ENCODE peak calls at places on chromosomes 1 and 21, in five cellular contexts. T is HCT116, S is GM12891, P is endothelial cell of umbilical vein, A is stomach. Z is an unnamed sample.
A peak's percentile ranks its signal among the peaks of the same experiment; 100 is the strongest.

GRCh38 chr1:232306269-232306911 is 323.5 kb downstream of the SIPA1L2 start:
- DNase-seq in S (no peak), A (peak; percentile 76), T (no peak), P (peak; percentile 77), Z (no peak)

GRCh38 chr1:213457097-213457680 is 406.1 kb downstream of the RPS6KC1 start:
- DNase-seq in T (no peak), A (no peak), S (no peak), P (no peak), Z (no peak)

GRCh38 chr1:228059536-228060457 is 22.7 kb upstream of the ARF1 start:
- DNase-seq in P (peak; percentile 23), T (peak; percentile 61), A (peak; percentile 100), S (peak; percentile 52), Z (no peak)

GRCh38 chr1:72892461-72892860 is 610.1 kb upstream of the NEGR1 start:
- DNase-seq in P (no peak), S (no peak), T (no peak), A (no peak), Z (no peak)

GRCh38 chr21:43909736-43910455 is 44.9 kb downstream of the AGPAT3 start:
- DNase-seq in P (no peak), T (no peak), S (no peak), A (no peak), Z (no peak)

GRCh38 chr1:3495776-3496745 is 41.6 kb downstream of the ARHGEF16 start:
- DNase-seq in P (peak; percentile 25), S (no peak), T (no peak), A (no peak), Z (no peak)

GRCh38 chr1:84163123-84164038 is 19.3 kb downstream of the PRKACB start:
- DNase-seq in P (no peak), S (no peak), T (no peak), A (no peak), Z (no peak)

GRCh38 chr1:24126023-24126671 is 14.2 kb upstream of the MYOM3 start:
- DNase-seq in P (peak; percentile 14), S (no peak), T (no peak), A (no peak), Z (no peak)

GRCh38 chr1:54299037-54299436 is 99.1 kb downstream of the MRPL37 start:
- DNase-seq in A (peak; percentile 80), T (no peak), S (no peak), P (no peak), Z (no peak)
- TF ChIP-seq POLR2AphosphoS5 in A (peak; percentile 66), T (no peak), S (no peak), P (no peak), Z (no peak)

GRCh38 chr1:244852694-244853093 is 11.6 kb downstream of the HNRNPU start:
- DNase-seq in S (no peak), A (no peak), P (no peak), T (no peak), Z (no peak)
- TF ChIP-seq POLR2AphosphoS5 in S (peak; percentile 67), A (no peak), P (no peak), T (no peak), Z (peak; percentile 69)

GRCh38 chr21:46182548-46183336 is 1.5 kb downstream of the SPATC1L start:
- DNase-seq in S (no peak), T (no peak), A (no peak), P (no peak), Z (no peak)

GRCh38 chr21:46187251-46187650 is 3.0 kb upstream of the SPATC1L start:
- DNase-seq in P (no peak), A (no peak), S (no peak), T (no peak), Z (no peak)

GRCh38 chr21:46183910-46184624 is at the start of gene SPATC1L:
- DNase-seq in A (peak; percentile 39), S (peak; percentile 58), T (no peak), P (peak; percentile 86), Z (no peak)

GRCh38 chr21:46185717-46186116 is 1.5 kb upstream of the SPATC1L start:
- DNase-seq in S (no peak), A (no peak), T (no peak), P (no peak), Z (no peak)

GRCh38 chr21:46184625-46185555 is 631 bp upstream of the SPATC1L start:
- DNase-seq in P (peak; percentile 95), S (no peak), A (peak; percentile 71), T (peak; percentile 8), Z (no peak)
- TF ChIP-seq POLR2AphosphoS5 in P (peak; percentile 38), S (no peak), A (no peak), T (no peak), Z (no peak)

GRCh38 chr1:182301467-182302198 is 90.0 kb downstream of the GLUL start:
- DNase-seq in A (peak; percentile 40), S (no peak), P (no peak), T (peak; percentile 42), Z (no peak)

GRCh38 chr1:182297312-182297711 is 94.3 kb downstream of the GLUL start:
- DNase-seq in A (no peak), S (no peak), P (no peak), T (no peak), Z (no peak)

GRCh38 chr1:182301026-182301436 is 90.6 kb downstream of the GLUL start:
- DNase-seq in A (no peak), S (no peak), T (no peak), P (no peak), Z (no peak)

GRCh38 chr1:182303778-182304177 is 87.8 kb downstream of the GLUL start:
- DNase-seq in P (no peak), S (peak; percentile 13), A (no peak), T (no peak), Z (no peak)

GRCh38 chr1:182299728-182300581 is 91.6 kb downstream of the GLUL start:
- DNase-seq in S (no peak), A (peak; percentile 55), T (no peak), P (no peak), Z (no peak)
- TF ChIP-seq POLR2AphosphoS5 in S (no peak), A (no peak), T (no peak), P (no peak), Z (no peak)

GRCh38 chr21:39384674-39385298 is 35.9 kb upstream of the HMGN1 start:
- DNase-seq in P (peak; percentile 45), T (no peak), S (no peak), A (no peak), Z (no peak)

GRCh38 chr21:39385299-39386145 is 36.6 kb upstream of the HMGN1 start:
- DNase-seq in T (no peak), P (peak; percentile 77), S (no peak), A (peak; percentile 92), Z (peak; percentile 59)

GRCh38 chr21:39379986-39380891 is 31.4 kb upstream of the HMGN1 start:
- DNase-seq in S (peak; percentile 88), P (peak; percentile 95), T (peak; percentile 81), A (peak; percentile 93), Z (peak; percentile 89)

GRCh38 chr21:39377444-39378050 is 28.7 kb upstream of the HMGN1 start:
- DNase-seq in A (no peak), S (no peak), T (no peak), P (peak; percentile 49), Z (no peak)

GRCh38 chr21:39381009-39381408 is 32.1 kb upstream of the HMGN1 start:
- DNase-seq in S (no peak), P (no peak), A (no peak), T (no peak), Z (no peak)
- TF ChIP-seq POLR2AphosphoS5 in S (no peak), P (no peak), A (no peak), T (peak; percentile 13), Z (no peak)

GRCh38 chr1:76284842-76285241 is 210.3 kb downstream of the ST6GALNAC3 start:
- DNase-seq in S (no peak), A (no peak), T (no peak), P (peak; percentile 8), Z (no peak)

GRCh38 chr1:76281306-76281705 is 206.8 kb downstream of the ST6GALNAC3 start:
- DNase-seq in P (no peak), T (no peak), S (no peak), A (no peak), Z (no peak)

GRCh38 chr1:76274302-76274701 is 199.8 kb downstream of the ST6GALNAC3 start:
- DNase-seq in A (no peak), T (no peak), P (no peak), S (no peak), Z (no peak)

GRCh38 chr1:76279387-76279748 is 204.8 kb downstream of the ST6GALNAC3 start:
- DNase-seq in T (no peak), A (no peak), S (no peak), P (no peak), Z (no peak)

DNA sequence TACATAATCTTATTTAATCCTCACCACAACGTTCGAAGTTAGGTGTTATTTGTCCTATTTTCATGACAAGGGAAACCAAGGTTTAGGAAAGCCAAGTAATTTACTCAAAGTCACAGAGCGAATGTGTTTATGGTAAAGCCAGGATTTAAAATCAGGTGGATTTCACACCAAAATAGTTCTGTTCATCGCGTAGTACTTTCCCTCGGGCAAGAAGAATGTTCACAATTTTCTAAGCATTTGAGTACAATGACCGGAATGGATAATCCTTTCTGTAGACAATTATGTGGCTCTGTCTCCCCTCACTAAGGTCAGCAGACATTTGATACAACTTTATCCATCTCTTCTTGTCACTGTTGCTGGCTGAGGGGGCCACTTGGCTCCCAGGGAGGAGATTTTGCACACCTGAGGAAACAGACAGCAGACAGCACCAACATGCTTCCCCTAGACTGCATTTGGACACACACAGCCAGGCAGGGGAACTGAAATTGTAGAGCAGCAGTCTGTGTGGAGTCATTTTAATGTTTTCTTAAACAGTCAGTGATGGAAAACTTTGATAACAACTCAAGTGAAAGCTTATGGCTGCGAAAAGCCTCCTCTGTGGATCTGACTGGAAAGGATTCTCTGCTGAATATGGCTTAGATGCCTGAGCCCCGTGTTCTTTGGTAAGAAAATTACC is 204.3 kb downstream of the ST6GALNAC3 start:
- DNase-seq in A (no peak), S (no peak), P (no peak), T (no peak), Z (no peak)
- TF ChIP-seq POLR2AphosphoS5 in A (no peak), S (no peak), P (no peak), T (no peak), Z (no peak)

GRCh38 chr21:42220138-42220701 is 1.3 kb downstream of the ABCG1 start:
- DNase-seq in T (no peak), P (peak; percentile 91), S (no peak), A (peak; percentile 69), Z (peak; percentile 53)
- TF ChIP-seq POLR2AphosphoS5 in T (no peak), P (no peak), S (no peak), A (peak; percentile 52), Z (no peak)

DNA sequence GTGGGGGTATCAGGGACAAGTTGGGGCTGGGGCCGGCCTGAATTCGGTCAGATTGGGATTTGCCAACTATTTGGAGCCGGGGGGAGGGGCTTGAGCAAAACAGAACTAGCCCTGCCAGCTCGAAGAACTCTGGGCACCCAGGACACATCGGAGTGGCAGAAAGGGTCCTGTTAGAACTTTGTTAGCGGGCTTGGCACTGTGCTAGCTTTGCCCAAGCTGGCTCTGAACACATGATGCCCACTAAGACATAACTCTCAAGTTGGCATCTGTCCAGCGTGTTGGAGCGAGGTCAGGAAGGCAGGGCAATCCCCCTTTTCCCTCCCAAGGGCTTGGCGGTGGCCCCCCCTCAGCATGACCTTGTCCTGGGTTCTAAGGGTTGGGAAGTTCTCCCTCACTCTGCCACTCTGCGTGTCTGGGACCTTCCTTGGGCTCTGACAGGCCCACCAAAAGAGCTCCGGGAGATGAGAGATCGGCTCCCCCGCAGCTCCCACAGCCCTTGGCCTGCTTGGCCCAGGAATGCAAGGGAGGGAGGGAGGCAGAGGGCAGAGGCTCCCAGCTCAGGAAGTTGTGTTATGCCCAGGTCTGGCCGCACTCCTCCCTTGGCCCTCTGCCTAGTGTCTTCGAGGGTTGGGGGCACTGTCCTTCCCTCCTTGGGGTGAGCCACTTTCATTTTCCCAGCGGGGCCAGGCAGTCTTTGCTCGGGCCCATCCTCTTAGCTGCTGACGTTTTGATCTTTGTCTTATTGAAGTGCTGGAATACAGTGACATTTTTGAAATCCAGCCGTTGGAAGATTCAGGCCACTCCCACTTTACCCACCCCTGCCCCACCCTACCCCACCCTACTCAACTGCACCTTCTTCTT is 1.2 kb downstream of the LMNA start:
- DNase-seq in T (no peak), A (peak; percentile 62), S (no peak), P (peak; percentile 61), Z (no peak)
- TF ChIP-seq POLR2AphosphoS5 in T (peak; percentile 19), A (peak; percentile 37), S (no peak), P (peak; percentile 42), Z (no peak)